ENCODE peak calls at places on chromosomes 11 and 22, in ten cellular contexts. Q, N, X, E, U, P, Y, H, J and D are unnamed samples.

GRCh38 chr11:33657757-33658156 is 42.9 kb downstream of the C11orf91 start:
- DNase-seq in Q (no peak), N (no peak), X (no peak), E (no peak), U (no peak), P (no peak), Y (no peak), H (no peak), J (no peak), D (no peak)

GRCh38 chr11:68150029-68150428 is 28.8 kb upstream of the CHKA start:
- DNase-seq in Q (peak; percentile 78), N (peak; percentile 78), X (no peak), E (no peak), U (no peak), P (no peak), Y (no peak), H (peak; percentile 57), J (no peak), D (no peak)

GRCh38 chr11:69217276-69218105 is 61.8 kb downstream of the SMIM38 start:
- DNase-seq in Q (no peak), N (peak; percentile 19), X (no peak), E (no peak), U (peak; percentile 39), P (no peak), Y (no peak), H (no peak), J (peak; percentile 55), D (no peak)

GRCh38 chr11:110373061-110373702 is 56.6 kb upstream of the FDX1 start:
- DNase-seq in Q (no peak), N (no peak), X (no peak), E (no peak), U (no peak), P (no peak), Y (no peak), H (no peak), J (no peak), D (no peak)

GRCh38 chr11:19241260-19242183 is 777 bp upstream of the E2F8 start:
- DNase-seq in Q (peak; percentile 37), N (peak; percentile 77), X (peak; percentile 75), E (peak; percentile 21), U (no peak), P (peak; percentile 16), Y (peak; percentile 10), H (peak; percentile 51), J (no peak), D (no peak)

GRCh38 chr22:39960791-39961746 is 872 bp downstream of the TMA7B start:
- DNase-seq in Q (no peak), N (no peak), X (no peak), E (no peak), U (no peak), P (peak; percentile 60), Y (no peak), H (peak; percentile 60), J (no peak), D (peak; percentile 68)

GRCh38 chr11:94130589-94131362 is 2.1 kb downstream of the PANX1 start:
- DNase-seq in Q (no peak), N (no peak), X (no peak), E (no peak), U (no peak), P (no peak), Y (no peak), H (no peak), J (no peak), D (no peak)

GRCh38 chr22:37781434-37782059 is 26.2 kb upstream of the GCAT start:
- DNase-seq in Q (no peak), N (no peak), X (no peak), E (no peak), U (no peak), P (no peak), Y (no peak), H (no peak), J (no peak), D (no peak)

GRCh38 chr22:25797891-25798290 is 55.9 kb downstream of the MYO18B start:
- DNase-seq in Q (no peak), N (no peak), X (no peak), E (no peak), U (no peak), P (no peak), Y (no peak), H (no peak), J (no peak), D (no peak)

GRCh38 chr11:86954288-86955110 is 696 bp downstream of the FZD4 start:
- DNase-seq in Q (peak; percentile 77), N (peak; percentile 5), X (no peak), E (peak; percentile 17), U (peak; percentile 65), P (no peak), Y (no peak), H (no peak), J (no peak), D (no peak)

GRCh38 chr11:110873953-110874352 is 161.7 kb upstream of the ARHGAP20 start:
- DNase-seq in Q (no peak), N (no peak), X (no peak), E (no peak), U (no peak), P (no peak), Y (no peak), H (no peak), J (no peak), D (no peak)

GRCh38 chr11:128813729-128814128 is 53.4 kb downstream of the KCNJ1 start:
- DNase-seq in Q (no peak), N (no peak), X (no peak), E (no peak), U (no peak), P (no peak), Y (no peak), H (no peak), J (no peak), D (no peak)

GRCh38 chr22:29625090-29625825 is 21.8 kb downstream of the NF2 start:
- DNase-seq in Q (peak; percentile 58), N (peak; percentile 59), X (peak; percentile 68), E (no peak), U (peak; percentile 65), P (no peak), Y (peak; percentile 11), H (peak; percentile 27), J (peak; percentile 81), D (no peak)

GRCh38 chr11:115462004-115462541 is 42.1 kb downstream of the CADM1 start:
- DNase-seq in Q (peak; percentile 10), N (no peak), X (no peak), E (no peak), U (no peak), P (no peak), Y (no peak), H (no peak), J (no peak), D (no peak)

GRCh38 chr22:37472418-37473006 is 13.7 kb downstream of the MFNG start:
- DNase-seq in Q (peak; percentile 59), N (peak; percentile 77), X (peak; percentile 72), E (no peak), U (no peak), P (peak; percentile 6), Y (no peak), H (peak; percentile 41), J (no peak), D (no peak)

GRCh38 chr11:130439160-130439519 is 9.3 kb upstream of the ADAMTS15 start:
- DNase-seq in Q (no peak), N (no peak), X (no peak), E (no peak), U (no peak), P (no peak), Y (no peak), H (no peak), J (no peak), D (no peak)

GRCh38 chr22:30325065-30325720 is 1.5 kb downstream of the TBC1D10A start:
- DNase-seq in Q (no peak), N (peak; percentile 39), X (peak; percentile 75), E (no peak), U (no peak), P (no peak), Y (no peak), H (peak; percentile 40), J (no peak), D (no peak)

GRCh38 chr11:72225411-72225951 is 914 bp downstream of the INPPL1 start:
- DNase-seq in Q (no peak), N (no peak), X (peak; percentile 17), E (no peak), U (no peak), P (peak; percentile 15), Y (no peak), H (no peak), J (no peak), D (no peak)

GRCh38 chr11:15113381-15113780 is 1.3 kb upstream of the INSC start:
- DNase-seq in Q (no peak), N (no peak), X (no peak), E (no peak), U (no peak), P (no peak), Y (peak; percentile 72), H (no peak), J (peak; percentile 43), D (peak; percentile 73)

GRCh38 chr22:48500481-48501230 is 1327.0 kb downstream of the BRD1 start:
- DNase-seq in Q (no peak), N (no peak), X (no peak), E (no peak), U (no peak), P (no peak), Y (no peak), H (no peak), J (no peak), D (no peak)

GRCh38 chr11:74681686-74682651 is 49.3 kb downstream of the CHRDL2 start:
- DNase-seq in Q (peak; percentile 65), N (no peak), X (no peak), E (peak; percentile 22), U (peak; percentile 56), P (no peak), Y (no peak), H (no peak), J (peak; percentile 37), D (no peak)

GRCh38 chr22:44618400-44618799 is 83.6 kb upstream of the PRR5 start:
- DNase-seq in Q (no peak), N (no peak), X (no peak), E (no peak), U (no peak), P (no peak), Y (no peak), H (no peak), J (no peak), D (no peak)

GRCh38 chr22:27224485-27225364 is 567.3 kb downstream of the MIAT start:
- DNase-seq in Q (no peak), N (no peak), X (no peak), E (no peak), U (no peak), P (no peak), Y (no peak), H (peak; percentile 66), J (no peak), D (no peak)

GRCh38 chr11:102849319-102849718 is 5.9 kb upstream of the MMP3 start:
- DNase-seq in Q (no peak), N (no peak), X (no peak), E (no peak), U (no peak), P (no peak), Y (no peak), H (peak; percentile 22), J (no peak), D (no peak)

GRCh38 chr11:134289789-134290188 is 13.6 kb downstream of the GLB1L3 start:
- DNase-seq in Q (no peak), N (no peak), X (no peak), E (no peak), U (peak; percentile 67), P (no peak), Y (no peak), H (no peak), J (no peak), D (no peak)

GRCh38 chr11:33157103-33158027 is 3.9 kb downstream of the CSTF3 start:
- DNase-seq in Q (no peak), N (no peak), X (no peak), E (no peak), U (no peak), P (no peak), Y (no peak), H (no peak), J (no peak), D (no peak)

GRCh38 chr11:119347242-119347641 is 737 bp upstream of the MFRP start:
- DNase-seq in Q (no peak), N (no peak), X (no peak), E (no peak), U (no peak), P (no peak), Y (no peak), H (no peak), J (no peak), D (no peak)

GRCh38 chr11:110979696-110980095 is 265.8 kb upstream of the POU2AF2 start:
- DNase-seq in Q (no peak), N (no peak), X (no peak), E (no peak), U (no peak), P (no peak), Y (no peak), H (no peak), J (no peak), D (no peak)